ENCODE peak calls at places on chromosomes 2 and 18, in six cellular contexts. One of them, this sample, is unnamed.
A peak's percentile ranks its signal among the peaks of the same experiment; 100 is the strongest.

GRCh38 chr18:12056884-12057402 is 36.7 kb upstream of the ANKRD62 start:
- DNase-seq in WTC11: no peak
- DNase-seq in NB4: no peak
- DNase-seq in SK-N-SH: no peak
- DNase-seq in A549: no peak
- DNase-seq in K562: no peak
- DNase-seq in this sample: no peak

GRCh38 chr2:218988164-218988563 is 3.2 kb upstream of the FEV start:
- DNase-seq in SK-N-SH: no peak
- DNase-seq in K562: no peak
- DNase-seq in WTC11: no peak
- DNase-seq in A549: no peak
- DNase-seq in NB4: no peak
- DNase-seq in this sample: no peak

GRCh38 chr2:226835796-226836547 is at the start of gene RHBDD1:
- DNase-seq in SK-N-SH: peak; percentile 98
- DNase-seq in K562: peak; percentile 83
- DNase-seq in A549: peak; percentile 98
- DNase-seq in NB4: peak; percentile 98
- DNase-seq in WTC11: peak; percentile 85
- DNase-seq in this sample: peak; percentile 93

GRCh38 chr2:94956797-94957391 is 68.6 kb upstream of the MAL start:
- DNase-seq in K562: peak; percentile 64
- DNase-seq in SK-N-SH: peak; percentile 52
- DNase-seq in WTC11: peak; percentile 54
- DNase-seq in NB4: peak; percentile 35
- DNase-seq in A549: peak; percentile 38
- DNase-seq in this sample: peak; percentile 30

GRCh38 chr18:79857082-79857661 is 59.4 kb downstream of the KCNG2 start:
- DNase-seq in SK-N-SH: peak; percentile 59
- DNase-seq in A549: peak; percentile 49
- DNase-seq in NB4: peak; percentile 44
- DNase-seq in K562: no peak
- DNase-seq in WTC11: no peak
- DNase-seq in this sample: no peak

GRCh38 chr18:50644807-50645206 is 84.9 kb downstream of the MAPK4 start:
- DNase-seq in K562: peak; percentile 12
- DNase-seq in WTC11: peak; percentile 60
- DNase-seq in SK-N-SH: peak; percentile 27
- DNase-seq in A549: peak; percentile 39
- DNase-seq in NB4: peak; percentile 11
- DNase-seq in this sample: no peak

GRCh38 chr2:23566236-23567142 is 181.5 kb downstream of the KLHL29 start:
- DNase-seq in K562: peak; percentile 72
- DNase-seq in SK-N-SH: peak; percentile 75
- DNase-seq in A549: peak; percentile 31
- DNase-seq in WTC11: peak; percentile 69
- DNase-seq in NB4: peak; percentile 49
- DNase-seq in this sample: peak; percentile 30

GRCh38 chr2:165120740-165121467 is 82.9 kb downstream of the SCN3A start:
- DNase-seq in A549: no peak
- DNase-seq in K562: no peak
- DNase-seq in WTC11: no peak
- DNase-seq in NB4: no peak
- DNase-seq in SK-N-SH: no peak
- DNase-seq in this sample: no peak

GRCh38 chr2:32910883-32911598 is 35.7 kb upstream of the LTBP1 start:
- DNase-seq in SK-N-SH: no peak
- DNase-seq in A549: no peak
- DNase-seq in WTC11: no peak
- DNase-seq in K562: no peak
- DNase-seq in NB4: no peak
- DNase-seq in this sample: no peak

GRCh38 chr2:198309673-198310280 is 505.4 kb downstream of the PLCL1 start:
- DNase-seq in SK-N-SH: peak; percentile 48
- DNase-seq in WTC11: peak; percentile 53
- DNase-seq in NB4: peak; percentile 72
- DNase-seq in A549: peak; percentile 37
- DNase-seq in K562: peak; percentile 60
- DNase-seq in this sample: peak; percentile 61

GRCh38 chr2:96539215-96539920 is 2.8 kb downstream of the ARID5A start:
- DNase-seq in WTC11: no peak
- DNase-seq in A549: no peak
- DNase-seq in K562: no peak
- DNase-seq in SK-N-SH: no peak
- DNase-seq in NB4: no peak
- DNase-seq in this sample: no peak

GRCh38 chr2:144780983-144781382 is 261.1 kb upstream of the ZEB2 start:
- DNase-seq in WTC11: no peak
- DNase-seq in SK-N-SH: no peak
- DNase-seq in K562: peak; percentile 14
- DNase-seq in A549: no peak
- DNase-seq in NB4: no peak
- DNase-seq in this sample: no peak

DNA sequence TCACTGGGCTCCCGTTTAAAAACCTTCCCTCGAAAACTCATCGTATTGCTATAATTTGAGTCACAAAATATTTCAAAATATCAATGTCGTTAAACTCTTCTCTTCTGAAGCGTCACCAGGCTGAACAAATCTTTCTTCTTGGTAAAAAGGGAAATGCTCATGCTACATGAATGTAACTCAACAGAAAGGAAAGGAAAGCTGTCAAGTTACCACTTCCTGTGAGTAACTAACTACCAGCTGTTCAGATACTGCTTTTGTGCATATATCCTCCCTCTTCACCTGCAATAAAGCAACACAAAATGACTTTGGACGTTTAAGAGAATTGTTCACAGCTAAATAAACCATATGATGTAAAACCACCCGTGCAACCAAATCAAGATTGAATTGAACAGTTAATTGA is 95.4 kb downstream of the DOCK10 start:
- DNase-seq in K562: no peak
- DNase-seq in SK-N-SH: no peak
- DNase-seq in A549: no peak
- DNase-seq in WTC11: no peak
- DNase-seq in NB4: peak; percentile 89
- DNase-seq in this sample: peak; percentile 84
- TF ChIP-seq MAX in K562: no peak
- TF ChIP-seq MAX in SK-N-SH: no peak
- TF ChIP-seq MAX in A549: no peak
- TF ChIP-seq MAX in WTC11: no peak
- TF ChIP-seq MAX in NB4: peak; percentile 36
- TF ChIP-seq MAX in this sample: no peak

GRCh38 chr2:25728559-25728958 is 55.2 kb upstream of the DTNB start:
- DNase-seq in SK-N-SH: no peak
- DNase-seq in WTC11: no peak
- DNase-seq in A549: no peak
- DNase-seq in K562: no peak
- DNase-seq in NB4: no peak
- DNase-seq in this sample: no peak

GRCh38 chr2:25720575-25720974 is 47.2 kb upstream of the DTNB start:
- DNase-seq in SK-N-SH: no peak
- DNase-seq in K562: no peak
- DNase-seq in NB4: no peak
- DNase-seq in A549: no peak
- DNase-seq in WTC11: no peak
- DNase-seq in this sample: no peak

GRCh38 chr2:25722224-25722623 is 48.8 kb upstream of the DTNB start:
- DNase-seq in WTC11: no peak
- DNase-seq in A549: no peak
- DNase-seq in NB4: no peak
- DNase-seq in K562: no peak
- DNase-seq in SK-N-SH: no peak
- DNase-seq in this sample: no peak

GRCh38 chr2:25725877-25726276 is 52.5 kb upstream of the DTNB start:
- DNase-seq in SK-N-SH: no peak
- DNase-seq in NB4: no peak
- DNase-seq in K562: no peak
- DNase-seq in A549: no peak
- DNase-seq in WTC11: no peak
- DNase-seq in this sample: no peak

DNA sequence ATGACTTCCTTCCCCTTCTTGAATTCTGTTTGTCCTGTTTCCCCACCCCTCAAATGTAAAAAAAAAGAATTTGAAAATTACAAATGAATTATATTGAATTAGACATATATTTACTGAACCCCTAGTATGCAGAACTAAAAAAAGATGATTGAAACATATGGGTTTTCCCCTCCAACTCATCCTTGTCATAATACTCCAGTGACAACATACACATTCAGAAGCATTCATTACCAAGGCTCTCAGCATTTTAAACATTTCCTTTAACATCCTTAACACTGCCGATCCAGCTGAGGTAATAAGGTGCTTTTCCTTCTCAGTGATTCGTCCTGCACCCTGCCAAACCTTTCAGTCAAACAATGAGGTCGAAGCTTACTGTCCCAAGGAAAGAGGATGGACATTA is 53.1 kb upstream of the DTNB start:
- DNase-seq in WTC11: no peak
- DNase-seq in SK-N-SH: no peak
- DNase-seq in NB4: no peak
- DNase-seq in K562: no peak
- DNase-seq in A549: no peak
- DNase-seq in this sample: no peak
- TF ChIP-seq MAX in WTC11: no peak
- TF ChIP-seq MAX in SK-N-SH: no peak
- TF ChIP-seq MAX in NB4: no peak
- TF ChIP-seq MAX in K562: no peak
- TF ChIP-seq MAX in A549: no peak
- TF ChIP-seq MAX in this sample: no peak

GRCh38 chr2:888211-888801 is 62.3 kb upstream of the SNTG2 start:
- DNase-seq in WTC11: no peak
- DNase-seq in A549: no peak
- DNase-seq in NB4: no peak
- DNase-seq in K562: no peak
- DNase-seq in SK-N-SH: no peak
- DNase-seq in this sample: no peak
- TF ChIP-seq MAX in WTC11: no peak
- TF ChIP-seq MAX in A549: no peak
- TF ChIP-seq MAX in NB4: no peak
- TF ChIP-seq MAX in K562: no peak
- TF ChIP-seq MAX in SK-N-SH: no peak
- TF ChIP-seq MAX in this sample: no peak

GRCh38 chr18:6120820-6121279 is 225.5 kb upstream of the TMEM200C start:
- DNase-seq in SK-N-SH: no peak
- DNase-seq in WTC11: no peak
- DNase-seq in K562: no peak
- DNase-seq in NB4: no peak
- DNase-seq in A549: no peak
- DNase-seq in this sample: no peak
- TF ChIP-seq MAX in SK-N-SH: no peak
- TF ChIP-seq MAX in WTC11: no peak
- TF ChIP-seq MAX in K562: no peak
- TF ChIP-seq MAX in NB4: no peak
- TF ChIP-seq MAX in A549: no peak
- TF ChIP-seq MAX in this sample: no peak

DNA sequence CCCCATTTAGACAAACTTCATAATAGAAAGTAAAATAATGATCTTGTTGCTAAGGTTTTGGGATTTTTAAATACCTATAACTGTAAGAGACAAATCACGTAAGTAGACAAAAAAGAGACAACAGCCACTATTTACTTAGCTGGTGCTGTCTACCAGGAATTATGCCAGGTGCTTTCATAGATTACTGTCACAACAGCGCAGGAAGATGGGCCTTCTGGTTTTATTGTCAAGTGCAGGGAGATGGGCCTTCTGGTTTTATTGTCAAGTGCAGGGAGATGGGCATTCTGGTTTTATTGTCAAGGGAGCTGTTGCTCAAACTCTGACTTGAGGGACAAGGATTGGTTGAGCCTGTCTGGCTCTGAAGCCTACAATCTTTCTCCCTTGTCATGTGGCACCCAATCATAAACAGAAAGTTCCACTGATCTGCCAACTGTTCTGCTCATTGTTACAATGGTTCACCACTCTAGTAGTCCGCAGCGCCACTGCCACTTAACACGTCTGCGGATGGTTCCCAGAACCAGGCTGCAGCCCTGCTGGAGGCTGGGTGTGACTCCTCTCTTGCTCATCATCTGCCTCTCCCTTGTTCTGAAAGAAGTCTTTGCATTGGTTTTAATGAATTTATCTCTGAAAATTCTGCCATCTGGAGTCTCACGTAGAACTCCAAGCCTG is 95.1 kb downstream of the RNF144A start:
- DNase-seq in A549: no peak
- DNase-seq in NB4: peak; percentile 46
- DNase-seq in WTC11: no peak
- DNase-seq in SK-N-SH: no peak
- DNase-seq in K562: no peak
- DNase-seq in this sample: no peak
- TF ChIP-seq MAX in A549: no peak
- TF ChIP-seq MAX in NB4: no peak
- TF ChIP-seq MAX in WTC11: no peak
- TF ChIP-seq MAX in SK-N-SH: peak; percentile 54
- TF ChIP-seq MAX in K562: no peak
- TF ChIP-seq MAX in this sample: no peak

This sample was measured in endothelial cell of umbilical vein.